ENCODE peak calls at places on chromosomes 6 and 20, in six cellular contexts. One of them, this sample, is unnamed.

GRCh38 chr20:34525342-34525708 is 9.1 kb downstream of the DYNLRB1 start:
- DNase-seq in NCI-H2029 treated with DMSO at 0.1 percent for 48 hours: no peak
- DNase-seq in KG1: no peak
- DNase-seq in aorta: no peak
- DNase-seq in mesothelial cell of epicardium: no peak
- DNase-seq in NCI-H460: no peak
- DNase-seq in this sample: no peak

GRCh38 chr20:57653546-57653900 is 33.3 kb upstream of the ZBP1 start:
- DNase-seq in KG1: no peak
- DNase-seq in aorta: no peak
- DNase-seq in mesothelial cell of epicardium: peak
- DNase-seq in NCI-H2029 treated with DMSO at 0.1 percent for 48 hours: no peak
- DNase-seq in NCI-H460: no peak
- DNase-seq in this sample: no peak

GRCh38 chr20:5153612-5154542 is 27.1 kb downstream of the CDS2 start:
- DNase-seq in NCI-H2029 treated with DMSO at 0.1 percent for 48 hours: no peak
- DNase-seq in NCI-H460: no peak
- DNase-seq in KG1: no peak
- DNase-seq in mesothelial cell of epicardium: no peak
- DNase-seq in aorta: no peak
- DNase-seq in this sample: no peak

GRCh38 chr6:49264909-49265308 is 198.1 kb downstream of the MMUT start:
- DNase-seq in mesothelial cell of epicardium: no peak
- DNase-seq in NCI-H2029 treated with DMSO at 0.1 percent for 48 hours: no peak
- DNase-seq in aorta: no peak
- DNase-seq in KG1: no peak
- DNase-seq in NCI-H460: no peak
- DNase-seq in this sample: no peak

GRCh38 chr20:32635764-32636163 is 38.0 kb downstream of the C20orf203 start:
- DNase-seq in aorta: no peak
- DNase-seq in NCI-H2029 treated with DMSO at 0.1 percent for 48 hours: no peak
- DNase-seq in KG1: no peak
- DNase-seq in NCI-H460: no peak
- DNase-seq in mesothelial cell of epicardium: no peak
- DNase-seq in this sample: no peak

GRCh38 chr6:38749473-38749872 is 34.4 kb downstream of the DNAH8 start:
- DNase-seq in KG1: no peak
- DNase-seq in NCI-H460: no peak
- DNase-seq in aorta: no peak
- DNase-seq in mesothelial cell of epicardium: no peak
- DNase-seq in NCI-H2029 treated with DMSO at 0.1 percent for 48 hours: no peak
- DNase-seq in this sample: no peak

GRCh38 chr6:5706094-5707033 is 300.4 kb downstream of the NRN1 start:
- DNase-seq in aorta: no peak
- DNase-seq in mesothelial cell of epicardium: no peak
- DNase-seq in NCI-H460: no peak
- DNase-seq in KG1: no peak
- DNase-seq in NCI-H2029 treated with DMSO at 0.1 percent for 48 hours: no peak
- DNase-seq in this sample: no peak

GRCh38 chr20:60249436-60249835 is 291.2 kb downstream of the CDH26 start:
- DNase-seq in NCI-H460: peak
- DNase-seq in aorta: no peak
- DNase-seq in NCI-H2029 treated with DMSO at 0.1 percent for 48 hours: no peak
- DNase-seq in mesothelial cell of epicardium: no peak
- DNase-seq in KG1: no peak
- DNase-seq in this sample: no peak

GRCh38 chr6:1251198-1252155 is 60.4 kb upstream of the FOXQ1 start:
- DNase-seq in NCI-H2029 treated with DMSO at 0.1 percent for 48 hours: no peak
- DNase-seq in aorta: no peak
- DNase-seq in NCI-H460: no peak
- DNase-seq in mesothelial cell of epicardium: no peak
- DNase-seq in KG1: no peak
- DNase-seq in this sample: no peak

GRCh38 chr6:170434114-170434820 is 118.8 kb downstream of the PSMB1 start:
- DNase-seq in mesothelial cell of epicardium: no peak
- DNase-seq in aorta: peak
- DNase-seq in KG1: no peak
- DNase-seq in NCI-H460: no peak
- DNase-seq in NCI-H2029 treated with DMSO at 0.1 percent for 48 hours: peak
- DNase-seq in this sample: no peak

GRCh38 chr20:34877002-34877264 is 521 bp downstream of the ACSS2 start:
- DNase-seq in KG1: no peak
- DNase-seq in NCI-H460: no peak
- DNase-seq in NCI-H2029 treated with DMSO at 0.1 percent for 48 hours: no peak
- DNase-seq in mesothelial cell of epicardium: no peak
- DNase-seq in aorta: no peak
- DNase-seq in this sample: no peak

GRCh38 chr6:105831321-105831720 is 254.8 kb upstream of the PRDM1 start:
- DNase-seq in mesothelial cell of epicardium: no peak
- DNase-seq in NCI-H2029 treated with DMSO at 0.1 percent for 48 hours: no peak
- DNase-seq in aorta: no peak
- DNase-seq in NCI-H460: no peak
- DNase-seq in KG1: no peak
- DNase-seq in this sample: no peak

GRCh38 chr6:144689503-144690040 is 404.4 kb downstream of the UTRN start:
- DNase-seq in NCI-H460: no peak
- DNase-seq in NCI-H2029 treated with DMSO at 0.1 percent for 48 hours: no peak
- DNase-seq in aorta: no peak
- DNase-seq in mesothelial cell of epicardium: no peak
- DNase-seq in KG1: no peak
- DNase-seq in this sample: no peak

GRCh38 chr6:90383212-90383611 is 86.6 kb upstream of the BACH2 start:
- DNase-seq in NCI-H460: no peak
- DNase-seq in KG1: no peak
- DNase-seq in NCI-H2029 treated with DMSO at 0.1 percent for 48 hours: no peak
- DNase-seq in mesothelial cell of epicardium: no peak
- DNase-seq in aorta: no peak
- DNase-seq in this sample: no peak

GRCh38 chr20:52410182-52410647 is 218.6 kb upstream of the ZFP64 start:
- DNase-seq in NCI-H460: no peak
- DNase-seq in mesothelial cell of epicardium: peak
- DNase-seq in aorta: no peak
- DNase-seq in KG1: no peak
- DNase-seq in NCI-H2029 treated with DMSO at 0.1 percent for 48 hours: no peak
- DNase-seq in this sample: no peak

GRCh38 chr6:77292564-77293546 is 170.4 kb downstream of the HTR1B start:
- DNase-seq in aorta: no peak
- DNase-seq in mesothelial cell of epicardium: no peak
- DNase-seq in NCI-H2029 treated with DMSO at 0.1 percent for 48 hours: no peak
- DNase-seq in KG1: peak
- DNase-seq in NCI-H460: peak
- DNase-seq in this sample: no peak

GRCh38 chr20:64080013-64080812 is at the start of gene OPRL1:
- DNase-seq in NCI-H2029 treated with DMSO at 0.1 percent for 48 hours: no peak
- DNase-seq in aorta: no peak
- DNase-seq in mesothelial cell of epicardium: no peak
- DNase-seq in NCI-H460: no peak
- DNase-seq in KG1: no peak
- DNase-seq in this sample: no peak

GRCh38 chr20:63548542-63548941 is 993 bp upstream of the SRMS start:
- DNase-seq in NCI-H460: no peak
- DNase-seq in NCI-H2029 treated with DMSO at 0.1 percent for 48 hours: no peak
- DNase-seq in aorta: no peak
- DNase-seq in KG1: no peak
- DNase-seq in mesothelial cell of epicardium: no peak
- DNase-seq in this sample: no peak

GRCh38 chr6:139472341-139473038 is 98.0 kb upstream of the CITED2 start:
- DNase-seq in NCI-H2029 treated with DMSO at 0.1 percent for 48 hours: no peak
- DNase-seq in NCI-H460: no peak
- DNase-seq in KG1: no peak
- DNase-seq in mesothelial cell of epicardium: no peak
- DNase-seq in aorta: no peak
- DNase-seq in this sample: no peak

GRCh38 chr6:40183902-40184301 is 249.6 kb upstream of the MOCS1 start:
- DNase-seq in NCI-H460: no peak
- DNase-seq in aorta: no peak
- DNase-seq in mesothelial cell of epicardium: no peak
- DNase-seq in NCI-H2029 treated with DMSO at 0.1 percent for 48 hours: no peak
- DNase-seq in KG1: no peak
- DNase-seq in this sample: no peak

GRCh38 chr6:45438849-45439406 is 61.2 kb upstream of the SUPT3H start:
- DNase-seq in mesothelial cell of epicardium: no peak
- DNase-seq in KG1: no peak
- DNase-seq in aorta: no peak
- DNase-seq in NCI-H2029 treated with DMSO at 0.1 percent for 48 hours: no peak
- DNase-seq in NCI-H460: no peak
- DNase-seq in this sample: no peak

GRCh38 chr20:35093245-35093884 is 758 bp upstream of the TRPC4AP start:
- DNase-seq in mesothelial cell of epicardium: no peak
- DNase-seq in NCI-H2029 treated with DMSO at 0.1 percent for 48 hours: no peak
- DNase-seq in aorta: no peak
- DNase-seq in KG1: no peak
- DNase-seq in NCI-H460: peak
- DNase-seq in this sample: no peak

GRCh38 chr6:157442296-157442695 is 61.3 kb downstream of the ZDHHC14 start:
- DNase-seq in NCI-H2029 treated with DMSO at 0.1 percent for 48 hours: no peak
- DNase-seq in KG1: no peak
- DNase-seq in aorta: no peak
- DNase-seq in NCI-H460: no peak
- DNase-seq in mesothelial cell of epicardium: no peak
- DNase-seq in this sample: no peak

GRCh38 chr6:16505711-16506362 is 255.4 kb downstream of the ATXN1 start:
- DNase-seq in aorta: no peak
- DNase-seq in KG1: no peak
- DNase-seq in NCI-H2029 treated with DMSO at 0.1 percent for 48 hours: no peak
- DNase-seq in NCI-H460: no peak
- DNase-seq in mesothelial cell of epicardium: no peak
- DNase-seq in this sample: peak

GRCh38 chr6:107075951-107076381 is 39.3 kb downstream of the BEND3 start:
- DNase-seq in aorta: no peak
- DNase-seq in mesothelial cell of epicardium: no peak
- DNase-seq in NCI-H460: peak
- DNase-seq in KG1: no peak
- DNase-seq in NCI-H2029 treated with DMSO at 0.1 percent for 48 hours: no peak
- DNase-seq in this sample: no peak

GRCh38 chr6:20826378-20826777 is 292.1 kb downstream of the CDKAL1 start:
- DNase-seq in KG1: no peak
- DNase-seq in NCI-H460: no peak
- DNase-seq in NCI-H2029 treated with DMSO at 0.1 percent for 48 hours: no peak
- DNase-seq in mesothelial cell of epicardium: no peak
- DNase-seq in aorta: no peak
- DNase-seq in this sample: no peak

GRCh38 chr6:33619166-33619565 is 2.0 kb upstream of the ITPR3 start:
- DNase-seq in mesothelial cell of epicardium: no peak
- DNase-seq in KG1: no peak
- DNase-seq in NCI-H460: no peak
- DNase-seq in aorta: no peak
- DNase-seq in NCI-H2029 treated with DMSO at 0.1 percent for 48 hours: no peak
- DNase-seq in this sample: no peak

GRCh38 chr6:25414755-25415154 is 135.6 kb downstream of the CARMIL1 start:
- DNase-seq in NCI-H460: no peak
- DNase-seq in KG1: no peak
- DNase-seq in aorta: no peak
- DNase-seq in mesothelial cell of epicardium: no peak
- DNase-seq in NCI-H2029 treated with DMSO at 0.1 percent for 48 hours: no peak
- DNase-seq in this sample: no peak

GRCh38 chr6:46706464-46706863 is 18.8 kb downstream of the TDRD6 start:
- DNase-seq in NCI-H460: no peak
- DNase-seq in KG1: no peak
- DNase-seq in mesothelial cell of epicardium: no peak
- DNase-seq in aorta: no peak
- DNase-seq in NCI-H2029 treated with DMSO at 0.1 percent for 48 hours: no peak
- DNase-seq in this sample: no peak

GRCh38 chr6:75526502-75527127 is 33.0 kb upstream of the FILIP1 start:
- DNase-seq in mesothelial cell of epicardium: peak
- DNase-seq in NCI-H460: peak
- DNase-seq in KG1: peak
- DNase-seq in NCI-H2029 treated with DMSO at 0.1 percent for 48 hours: peak
- DNase-seq in aorta: peak
- DNase-seq in this sample: peak

GRCh38 chr20:59643616-59644061 is 39.3 kb downstream of the PHACTR3 start:
- DNase-seq in NCI-H2029 treated with DMSO at 0.1 percent for 48 hours: no peak
- DNase-seq in NCI-H460: no peak
- DNase-seq in mesothelial cell of epicardium: no peak
- DNase-seq in KG1: no peak
- DNase-seq in aorta: no peak
- DNase-seq in this sample: no peak

GRCh38 chr6:25006565-25007001 is 70.8 kb upstream of the RIPOR2 start:
- DNase-seq in NCI-H2029 treated with DMSO at 0.1 percent for 48 hours: peak
- DNase-seq in mesothelial cell of epicardium: no peak
- DNase-seq in KG1: peak
- DNase-seq in aorta: peak
- DNase-seq in NCI-H460: peak
- DNase-seq in this sample: peak

GRCh38 chr6:12570461-12571030 is 146.0 kb upstream of the PHACTR1 start:
- DNase-seq in NCI-H460: no peak
- DNase-seq in NCI-H2029 treated with DMSO at 0.1 percent for 48 hours: no peak
- DNase-seq in mesothelial cell of epicardium: no peak
- DNase-seq in KG1: no peak
- DNase-seq in aorta: no peak
- DNase-seq in this sample: no peak

GRCh38 chr20:51460569-51461265 is 81.8 kb downstream of the NFATC2 start:
- DNase-seq in aorta: no peak
- DNase-seq in NCI-H460: no peak
- DNase-seq in NCI-H2029 treated with DMSO at 0.1 percent for 48 hours: no peak
- DNase-seq in mesothelial cell of epicardium: no peak
- DNase-seq in KG1: no peak
- DNase-seq in this sample: peak

This sample was measured in thyroid gland.